ENCODE peak calls at places on chromosomes 6 and 20, in four cellular contexts. One of them, this sample, is unnamed.

GRCh38 chr20:22320245-22320915 is 264.0 kb downstream of the FOXA2 start:
- DNase-seq in tibial artery: no peak
- DNase-seq in tibial nerve: no peak
- DNase-seq in heart left ventricle: no peak
- DNase-seq in this sample: no peak

GRCh38 chr20:25316506-25317190 is 68.8 kb downstream of the PYGB start:
- DNase-seq in tibial artery: peak; percentile 20
- DNase-seq in tibial nerve: no peak
- DNase-seq in heart left ventricle: no peak
- DNase-seq in this sample: no peak

GRCh38 chr6:42644211-42644610 is 78.2 kb downstream of the PRPH2 start:
- DNase-seq in tibial artery: no peak
- DNase-seq in tibial nerve: no peak
- DNase-seq in heart left ventricle: no peak
- DNase-seq in this sample: no peak

GRCh38 chr6:54194067-54194466 is 82.8 kb downstream of the MLIP start:
- DNase-seq in tibial artery: no peak
- DNase-seq in tibial nerve: no peak
- DNase-seq in heart left ventricle: no peak
- DNase-seq in this sample: no peak

GRCh38 chr6:4133941-4134838 is 1.2 kb downstream of the ECI2 start:
- DNase-seq in tibial artery: peak; percentile 33
- DNase-seq in tibial nerve: peak; percentile 25
- DNase-seq in heart left ventricle: no peak
- DNase-seq in this sample: no peak

GRCh38 chr6:26312501-26313390 is 52.3 kb upstream of the BTN3A2 start:
- DNase-seq in tibial artery: peak; percentile 80
- DNase-seq in tibial nerve: peak; percentile 94
- DNase-seq in heart left ventricle: peak; percentile 60
- DNase-seq in this sample: peak; percentile 42

GRCh38 chr20:35552914-35553313 is 11.0 kb downstream of the ERGIC3 start:
- DNase-seq in tibial artery: no peak
- DNase-seq in tibial nerve: no peak
- DNase-seq in heart left ventricle: no peak
- DNase-seq in this sample: no peak

GRCh38 chr6:15329154-15329781 is 83.4 kb downstream of the JARID2 start:
- DNase-seq in tibial artery: no peak
- DNase-seq in tibial nerve: no peak
- DNase-seq in heart left ventricle: peak; percentile 52
- DNase-seq in this sample: no peak

GRCh38 chr6:154686162-154686561 is 47.1 kb upstream of the SCAF8 start:
- DNase-seq in tibial artery: no peak
- DNase-seq in tibial nerve: no peak
- DNase-seq in heart left ventricle: no peak
- DNase-seq in this sample: no peak

GRCh38 chr6:40517654-40518053 is 69.5 kb downstream of the LRFN2 start:
- DNase-seq in tibial artery: no peak
- DNase-seq in tibial nerve: no peak
- DNase-seq in heart left ventricle: no peak
- DNase-seq in this sample: no peak

GRCh38 chr6:169073311-169073710 is 180.3 kb downstream of the THBS2 start:
- DNase-seq in tibial artery: no peak
- DNase-seq in tibial nerve: no peak
- DNase-seq in heart left ventricle: no peak
- DNase-seq in this sample: no peak

GRCh38 chr6:5096482-5096881 is 11.3 kb downstream of the PPP1R3G start:
- DNase-seq in tibial artery: no peak
- DNase-seq in tibial nerve: no peak
- DNase-seq in heart left ventricle: peak; percentile 75
- DNase-seq in this sample: no peak

GRCh38 chr20:44143896-44144295 is 43.1 kb downstream of the JPH2 start:
- DNase-seq in tibial artery: no peak
- DNase-seq in tibial nerve: no peak
- DNase-seq in heart left ventricle: peak; percentile 66
- DNase-seq in this sample: no peak

GRCh38 chr6:71481801-71482200 is 193.2 kb downstream of the OGFRL1 start:
- DNase-seq in tibial artery: no peak
- DNase-seq in tibial nerve: no peak
- DNase-seq in heart left ventricle: no peak
- DNase-seq in this sample: no peak

GRCh38 chr6:9504191-9504590 is 910.7 kb downstream of the TFAP2A start:
- DNase-seq in tibial artery: no peak
- DNase-seq in tibial nerve: no peak
- DNase-seq in heart left ventricle: no peak
- DNase-seq in this sample: no peak
- H3K27ac ChIP-seq in tibial artery: no peak overlapping the region
- H3K27ac ChIP-seq in tibial nerve: no peak overlapping the region
- H3K27ac ChIP-seq in heart left ventricle: no peak overlapping the region
- H3K27ac ChIP-seq in this sample: no peak overlapping the region

GRCh38 chr20:4926531-4927156 is 74.7 kb downstream of the SLC23A2 start:
- DNase-seq in tibial artery: no peak
- DNase-seq in tibial nerve: no peak
- DNase-seq in heart left ventricle: no peak
- DNase-seq in this sample: no peak

GRCh38 chr20:4924032-4924431 is 77.3 kb downstream of the SLC23A2 start:
- DNase-seq in tibial artery: no peak
- DNase-seq in tibial nerve: no peak
- DNase-seq in heart left ventricle: no peak
- DNase-seq in this sample: no peak

GRCh38 chr20:4929686-4930397 is 71.5 kb downstream of the SLC23A2 start:
- DNase-seq in tibial artery: no peak
- DNase-seq in tibial nerve: no peak
- DNase-seq in heart left ventricle: no peak
- DNase-seq in this sample: no peak

GRCh38 chr20:4922186-4922585 is 79.1 kb downstream of the SLC23A2 start:
- DNase-seq in tibial artery: no peak
- DNase-seq in tibial nerve: no peak
- DNase-seq in heart left ventricle: no peak
- DNase-seq in this sample: no peak

DNA sequence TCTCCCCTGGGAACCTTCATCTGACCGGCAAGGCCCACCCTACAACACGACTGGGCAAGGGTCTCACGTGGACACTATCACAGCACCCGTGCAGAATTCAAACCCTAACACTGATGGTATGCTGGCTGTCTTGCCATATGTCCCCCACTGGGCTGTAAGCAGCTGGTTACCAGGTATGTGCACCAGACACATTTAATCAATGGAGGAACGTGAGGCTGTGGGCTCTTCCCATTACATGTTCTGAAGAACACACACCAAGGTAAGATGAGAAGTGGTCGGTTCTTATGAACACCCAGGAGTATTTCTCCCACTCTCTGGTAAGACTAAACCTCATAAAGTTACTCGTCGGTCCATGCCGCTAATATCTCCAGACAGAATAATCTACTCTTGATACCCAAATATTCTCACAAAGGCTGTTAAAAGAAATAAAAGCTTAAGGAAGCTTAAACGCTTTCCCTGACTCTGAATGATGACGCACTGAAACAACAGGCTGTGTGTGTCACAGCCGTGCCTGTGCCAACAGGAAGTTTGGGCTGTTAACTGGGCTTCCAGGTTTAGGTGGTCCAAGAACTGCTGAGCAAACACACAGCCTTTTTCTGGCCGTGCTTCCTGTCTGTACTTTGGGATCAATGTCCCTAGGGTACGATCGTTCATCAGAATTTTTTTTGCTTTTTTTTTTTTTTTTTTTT is 75.3 kb downstream of the SLC23A2 start:
- DNase-seq in tibial artery: peak; percentile 78
- DNase-seq in tibial nerve: peak; percentile 51
- DNase-seq in heart left ventricle: peak; percentile 69
- DNase-seq in this sample: no peak
- H3K27ac ChIP-seq in tibial artery: peak overlapping the region; percentile 52
- H3K27ac ChIP-seq in tibial nerve: peak overlapping the region; percentile 76
- H3K27ac ChIP-seq in heart left ventricle: peak overlapping the region; percentile 57
- H3K27ac ChIP-seq in this sample: no peak overlapping the region

GRCh38 chr20:34111712-34112599 is at the start of gene EIF2S2:
- DNase-seq in tibial artery: peak; percentile 95
- DNase-seq in tibial nerve: peak; percentile 89
- DNase-seq in heart left ventricle: peak; percentile 97
- DNase-seq in this sample: peak; percentile 95

GRCh38 chr20:34111057-34111711 is 859 bp downstream of the EIF2S2 start:
- DNase-seq in tibial artery: peak; percentile 37
- DNase-seq in tibial nerve: peak; percentile 23
- DNase-seq in heart left ventricle: no peak
- DNase-seq in this sample: no peak

GRCh38 chr20:34109442-34109841 is 2.6 kb downstream of the EIF2S2 start:
- DNase-seq in tibial artery: no peak
- DNase-seq in tibial nerve: no peak
- DNase-seq in heart left ventricle: no peak
- DNase-seq in this sample: no peak

GRCh38 chr20:34108616-34109174 is 3.3 kb downstream of the EIF2S2 start:
- DNase-seq in tibial artery: no peak
- DNase-seq in tibial nerve: no peak
- DNase-seq in heart left ventricle: no peak
- DNase-seq in this sample: no peak

GRCh38 chr20:34110025-34111013 is 1.7 kb downstream of the EIF2S2 start:
- DNase-seq in tibial artery: no peak
- DNase-seq in tibial nerve: no peak
- DNase-seq in heart left ventricle: no peak
- DNase-seq in this sample: no peak
- H3K27ac ChIP-seq in tibial artery: peak overlapping the region; percentile 93
- H3K27ac ChIP-seq in tibial nerve: peak overlapping the region; percentile 97
- H3K27ac ChIP-seq in heart left ventricle: peak overlapping the region; percentile 97
- H3K27ac ChIP-seq in this sample: no peak overlapping the region

GRCh38 chr6:36576573-36576972 is 17.6 kb upstream of the SRSF3 start:
- DNase-seq in tibial artery: no peak
- DNase-seq in tibial nerve: no peak
- DNase-seq in heart left ventricle: no peak
- DNase-seq in this sample: no peak

GRCh38 chr6:36574679-36575078 is 19.5 kb upstream of the SRSF3 start:
- DNase-seq in tibial artery: no peak
- DNase-seq in tibial nerve: no peak
- DNase-seq in heart left ventricle: no peak
- DNase-seq in this sample: no peak

GRCh38 chr6:36570264-36570663 is 23.0 kb upstream of the STK38 start:
- DNase-seq in tibial artery: no peak
- DNase-seq in tibial nerve: no peak
- DNase-seq in heart left ventricle: no peak
- DNase-seq in this sample: no peak

GRCh38 chr6:36566418-36566905 is 19.2 kb upstream of the STK38 start:
- DNase-seq in tibial artery: no peak
- DNase-seq in tibial nerve: no peak
- DNase-seq in heart left ventricle: no peak
- DNase-seq in this sample: no peak

DNA sequence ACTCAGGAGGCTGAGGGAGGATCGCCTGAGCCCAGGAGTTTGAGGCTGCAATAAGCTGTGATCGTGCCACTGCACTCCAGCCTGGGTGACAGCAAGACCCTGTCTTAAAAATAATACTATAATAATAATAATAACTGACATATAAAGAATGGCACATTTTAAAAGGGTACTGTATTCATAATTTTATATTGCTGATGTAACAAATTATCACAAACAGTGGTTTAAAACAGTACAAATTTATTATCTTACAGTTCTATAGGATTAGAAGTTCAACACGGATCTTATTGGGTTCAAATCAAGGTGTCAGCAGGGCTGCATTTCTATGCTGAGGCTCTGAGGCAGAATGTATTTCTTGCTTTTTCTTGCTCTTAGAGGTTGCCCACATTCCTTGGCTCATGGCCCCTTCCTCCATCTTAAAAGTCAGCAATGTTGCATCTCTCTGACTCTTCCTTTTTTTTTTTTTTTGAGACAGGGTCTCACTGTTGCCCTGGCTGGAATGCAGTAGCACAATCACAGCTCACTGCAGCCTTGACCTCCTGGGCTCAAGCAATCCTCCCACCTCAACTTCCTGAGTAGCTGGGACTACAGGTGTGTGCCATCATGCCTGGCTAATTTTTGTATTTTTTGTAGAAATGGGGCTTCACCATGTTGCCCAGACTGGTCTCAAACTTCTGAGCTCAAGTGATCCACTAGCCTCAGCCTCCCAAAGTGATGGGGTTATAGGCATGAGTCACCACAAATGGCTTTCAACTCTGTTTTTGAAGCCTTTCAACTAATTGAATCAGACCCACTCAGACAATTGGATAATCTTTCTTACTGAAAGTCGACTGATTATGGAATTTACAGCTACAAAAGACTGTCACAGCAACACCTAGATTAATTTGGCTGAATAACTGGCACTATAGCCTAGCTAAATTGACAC is 22.8 kb upstream of the SRSF3 start:
- DNase-seq in tibial artery: no peak
- DNase-seq in tibial nerve: no peak
- DNase-seq in heart left ventricle: no peak
- DNase-seq in this sample: no peak
- H3K27ac ChIP-seq in tibial artery: no peak overlapping the region
- H3K27ac ChIP-seq in tibial nerve: no peak overlapping the region
- H3K27ac ChIP-seq in heart left ventricle: no peak overlapping the region
- H3K27ac ChIP-seq in this sample: no peak overlapping the region

GRCh38 chr6:137011406-137011805 is 33.4 kb downstream of the IL20RA start:
- DNase-seq in tibial artery: no peak
- DNase-seq in tibial nerve: no peak
- DNase-seq in heart left ventricle: no peak
- DNase-seq in this sample: no peak
- H3K27ac ChIP-seq in tibial artery: no peak overlapping the region
- H3K27ac ChIP-seq in tibial nerve: no peak overlapping the region
- H3K27ac ChIP-seq in heart left ventricle: no peak overlapping the region
- H3K27ac ChIP-seq in this sample: no peak overlapping the region